ENCODE peak calls at places on chromosome 18, in eight cellular contexts. J is ovary, E is H54, O is tibial nerve, U is body of pancreas, T is gastrocnemius medialis, Y is sigmoid colon, X is A549. S is an unnamed sample.

GRCh38 chr18:79927597-79928562 is 23.6 kb downstream of the SLC66A2 start:
- DNase-seq in J (no peak), E (no peak), O (no peak), U (peak), T (no peak), Y (peak), X (no peak), S (no peak)

GRCh38 chr18:59902180-59902992 is 2.6 kb downstream of the PMAIP1 start:
- DNase-seq in J (no peak), E (no peak), O (no peak), U (no peak), T (no peak), Y (no peak), X (no peak), S (no peak)

GRCh38 chr18:36786686-36787085 is 42.1 kb downstream of the TPGS2 start:
- DNase-seq in J (no peak), E (no peak), O (peak), U (peak), T (peak), Y (peak), X (peak), S (no peak)

GRCh38 chr18:26440644-26441043 is 107.7 kb downstream of the KCTD1 start:
- DNase-seq in J (no peak), E (no peak), O (peak), U (no peak), T (no peak), Y (no peak), X (no peak), S (no peak)

GRCh38 chr18:58253871-58254270 is 209.8 kb downstream of the NEDD4L start:
- DNase-seq in J (no peak), E (no peak), O (no peak), U (no peak), T (no peak), Y (no peak), X (no peak), S (no peak)

GRCh38 chr18:79814373-79814772 is 16.6 kb downstream of the KCNG2 start:
- DNase-seq in J (no peak), E (no peak), O (no peak), U (no peak), T (no peak), Y (no peak), X (no peak), S (no peak)

GRCh38 chr18:22167471-22168151 is 1.8 kb upstream of the GATA6 start:
- DNase-seq in J (peak), E (no peak), O (no peak), U (peak), T (no peak), Y (no peak), X (peak), S (peak)

GRCh38 chr18:37673196-37673595 is 107.6 kb upstream of the CELF4 start:
- DNase-seq in J (no peak), E (no peak), O (no peak), U (no peak), T (no peak), Y (no peak), X (no peak), S (no peak)

GRCh38 chr18:56003009-56003408 is 415.0 kb upstream of the TCF4 start:
- DNase-seq in J (no peak), E (no peak), O (no peak), U (no peak), T (no peak), Y (no peak), X (no peak), S (no peak)

GRCh38 chr18:50820901-50821520 is 1.2 kb upstream of the MRO start:
- DNase-seq in J (no peak), E (no peak), O (no peak), U (no peak), T (no peak), Y (no peak), X (no peak), S (no peak)

GRCh38 chr18:79600141-79600540 is 79.5 kb upstream of the CTDP1 start:
- DNase-seq in J (peak), E (no peak), O (no peak), U (no peak), T (no peak), Y (peak), X (no peak), S (no peak)

GRCh38 chr18:8959551-8960135 is 142.9 kb upstream of the NDUFV2 start:
- DNase-seq in J (no peak), E (no peak), O (no peak), U (no peak), T (no peak), Y (no peak), X (no peak), S (no peak)

GRCh38 chr18:79692056-79692455 is 12.5 kb downstream of the CTDP1 start:
- DNase-seq in J (no peak), E (no peak), O (no peak), U (no peak), T (no peak), Y (peak), X (no peak), S (no peak)

GRCh38 chr18:45588284-45588683 is 27.0 kb upstream of the SLC14A2 start:
- DNase-seq in J (no peak), E (no peak), O (no peak), U (no peak), T (no peak), Y (no peak), X (no peak), S (no peak)

GRCh38 chr18:64444819-64445218 is 295.9 kb upstream of the LINC00305 start:
- DNase-seq in J (no peak), E (no peak), O (no peak), U (no peak), T (no peak), Y (no peak), X (no peak), S (no peak)

GRCh38 chr18:75638597-75639467 is 211.3 kb upstream of the SMIM21 start:
- DNase-seq in J (peak), E (no peak), O (peak), U (no peak), T (no peak), Y (peak), X (no peak), S (no peak)

GRCh38 chr18:51211552-51211951 is 14.1 kb upstream of the MEX3C start:
- DNase-seq in J (no peak), E (no peak), O (peak), U (no peak), T (no peak), Y (no peak), X (no peak), S (peak)

GRCh38 chr18:22385718-22386117 is 32.0 kb downstream of the CTAGE1 start:
- DNase-seq in J (no peak), E (peak), O (no peak), U (no peak), T (no peak), Y (no peak), X (no peak), S (no peak)

GRCh38 chr18:79399275-79400081 is 3.7 kb downstream of the NFATC1 start:
- DNase-seq in J (peak), E (no peak), O (no peak), U (no peak), T (no peak), Y (peak), X (no peak), S (peak)

GRCh38 chr18:7885763-7886295 is 318.7 kb downstream of the PTPRM start:
- DNase-seq in J (no peak), E (no peak), O (no peak), U (no peak), T (no peak), Y (no peak), X (no peak), S (no peak)

GRCh38 chr18:25099838-25100393 is 252.1 kb downstream of the ZNF521 start:
- DNase-seq in J (peak), E (no peak), O (no peak), U (no peak), T (no peak), Y (no peak), X (no peak), S (peak)

GRCh38 chr18:21110667-21111350 is 804 bp downstream of the ROCK1 start:
- DNase-seq in J (no peak), E (no peak), O (peak), U (peak), T (no peak), Y (peak), X (peak), S (peak)

GRCh38 chr18:50138181-50139064 is 56.5 kb downstream of the MYO5B start:
- DNase-seq in J (no peak), E (no peak), O (no peak), U (no peak), T (no peak), Y (no peak), X (no peak), S (no peak)

GRCh38 chr18:39414009-39414700 is 1848.6 kb upstream of the CELF4 start:
- DNase-seq in J (no peak), E (peak), O (no peak), U (no peak), T (no peak), Y (no peak), X (peak), S (no peak)

GRCh38 chr18:79949571-79950439 is 1.6 kb downstream of the SLC66A2 start:
- DNase-seq in J (peak), E (no peak), O (peak), U (peak), T (no peak), Y (peak), X (no peak), S (peak)

GRCh38 chr18:45335644-45336043 is 279.6 kb upstream of the SLC14A2 start:
- DNase-seq in J (no peak), E (no peak), O (no peak), U (no peak), T (no peak), Y (no peak), X (no peak), S (no peak)

GRCh38 chr18:27728659-27729058 is 448.3 kb downstream of the CDH2 start:
- DNase-seq in J (no peak), E (no peak), O (no peak), U (no peak), T (no peak), Y (no peak), X (no peak), S (no peak)

GRCh38 chr18:78721281-78721949 is 258.2 kb upstream of the SALL3 start:
- DNase-seq in J (no peak), E (no peak), O (no peak), U (no peak), T (no peak), Y (peak), X (no peak), S (no peak)

GRCh38 chr18:28357785-28358401 is 181.0 kb upstream of the CDH2 start:
- DNase-seq in J (no peak), E (peak), O (no peak), U (no peak), T (no peak), Y (no peak), X (peak), S (no peak)

GRCh38 chr18:58723810-58724602 is 52.7 kb downstream of the MALT1 start:
- DNase-seq in J (no peak), E (no peak), O (no peak), U (no peak), T (peak), Y (no peak), X (no peak), S (no peak)

GRCh38 chr18:24397131-24397693 is 412 bp downstream of the OSBPL1A start:
- DNase-seq in J (no peak), E (peak), O (peak), U (peak), T (peak), Y (peak), X (peak), S (peak)

GRCh38 chr18:41899535-41899934 is 55.5 kb upstream of the PIK3C3 start:
- DNase-seq in J (no peak), E (no peak), O (no peak), U (no peak), T (no peak), Y (no peak), X (no peak), S (no peak)

GRCh38 chr18:40215981-40216380 is 1739.1 kb upstream of the PIK3C3 start:
- DNase-seq in J (no peak), E (no peak), O (no peak), U (no peak), T (no peak), Y (no peak), X (peak), S (no peak)

GRCh38 chr18:48955528-48956261 is 4.9 kb upstream of the SMAD7 start:
- DNase-seq in J (peak), E (no peak), O (peak), U (peak), T (peak), Y (peak), X (no peak), S (no peak)
- TF ChIP-seq POLR2A in J (no peak), E (no peak), O (no peak), U (no peak), T (peak), Y (no peak), X (no peak), S (no peak)

DNA sequence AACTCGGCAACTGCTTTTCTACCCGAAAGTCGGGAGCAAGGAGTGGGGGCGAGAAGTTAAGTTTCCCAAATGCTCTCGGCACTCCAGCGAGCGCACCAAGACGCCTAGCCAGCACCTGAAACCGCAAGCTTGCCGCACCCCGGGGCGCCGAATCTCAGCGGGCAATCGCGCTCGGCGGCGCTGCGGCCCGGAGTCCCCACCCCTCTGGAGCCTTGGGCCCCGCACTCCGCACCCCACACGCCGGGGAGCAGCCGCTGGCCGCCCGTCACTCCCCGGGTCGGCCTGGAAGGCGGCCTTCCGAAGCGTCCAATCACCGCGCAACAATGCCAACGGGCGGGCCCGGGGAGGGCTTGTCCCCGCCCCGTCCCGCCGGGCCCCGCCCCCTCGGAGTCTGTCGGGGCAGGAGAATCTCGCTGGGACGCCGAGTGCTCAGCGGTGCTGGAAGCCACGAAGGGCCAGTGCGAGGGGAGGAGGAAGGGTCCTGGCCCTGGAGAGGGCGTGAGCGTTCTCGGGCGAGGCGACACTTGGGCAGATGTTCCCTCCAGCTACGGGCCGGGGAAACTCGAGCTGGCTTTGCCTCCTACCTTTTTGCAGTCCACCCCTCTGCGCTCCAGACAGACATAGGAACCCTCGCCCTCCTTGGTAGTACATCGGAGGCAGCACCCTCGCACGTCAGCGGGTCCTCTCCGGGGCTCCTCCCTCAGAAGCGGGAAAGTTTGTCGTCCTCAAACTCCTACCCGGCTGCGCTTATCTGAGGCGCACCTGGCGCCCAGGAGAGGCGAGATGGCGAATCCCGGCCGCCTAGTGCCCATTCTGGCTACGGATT is 1.1 kb upstream of the ZBTB7C start:
- DNase-seq in J (peak), E (peak), O (peak), U (peak), T (peak), Y (peak), X (peak), S (peak)
- TF ChIP-seq POLR2A in J (peak), E (no peak), O (peak), U (no peak), T (peak), Y (no peak), X (no peak), S (no peak)

GRCh38 chr18:3257627-3258120 is 4.3 kb upstream of the MYL12B start:
- DNase-seq in J (no peak), E (no peak), O (no peak), U (no peak), T (no peak), Y (no peak), X (no peak), S (no peak)

GRCh38 chr18:3261035-3261392 is 919 bp upstream of the MYL12B start:
- DNase-seq in J (no peak), E (no peak), O (no peak), U (no peak), T (no peak), Y (no peak), X (no peak), S (no peak)

GRCh38 chr18:3254725-3255124 is 7.1 kb downstream of the MYL12A start:
- DNase-seq in J (no peak), E (no peak), O (no peak), U (no peak), T (no peak), Y (no peak), X (no peak), S (no peak)

GRCh38 chr18:3255611-3256165 is 6.2 kb upstream of the MYL12B start:
- DNase-seq in J (no peak), E (no peak), O (no peak), U (no peak), T (no peak), Y (no peak), X (no peak), S (no peak)

GRCh38 chr18:3256693-3257626 is 5.0 kb upstream of the MYL12B start:
- DNase-seq in J (no peak), E (no peak), O (no peak), U (peak), T (no peak), Y (no peak), X (peak), S (no peak)
- TF ChIP-seq POLR2A in J (no peak), E (no peak), O (no peak), U (peak), T (no peak), Y (no peak), X (no peak), S (no peak)

DNA sequence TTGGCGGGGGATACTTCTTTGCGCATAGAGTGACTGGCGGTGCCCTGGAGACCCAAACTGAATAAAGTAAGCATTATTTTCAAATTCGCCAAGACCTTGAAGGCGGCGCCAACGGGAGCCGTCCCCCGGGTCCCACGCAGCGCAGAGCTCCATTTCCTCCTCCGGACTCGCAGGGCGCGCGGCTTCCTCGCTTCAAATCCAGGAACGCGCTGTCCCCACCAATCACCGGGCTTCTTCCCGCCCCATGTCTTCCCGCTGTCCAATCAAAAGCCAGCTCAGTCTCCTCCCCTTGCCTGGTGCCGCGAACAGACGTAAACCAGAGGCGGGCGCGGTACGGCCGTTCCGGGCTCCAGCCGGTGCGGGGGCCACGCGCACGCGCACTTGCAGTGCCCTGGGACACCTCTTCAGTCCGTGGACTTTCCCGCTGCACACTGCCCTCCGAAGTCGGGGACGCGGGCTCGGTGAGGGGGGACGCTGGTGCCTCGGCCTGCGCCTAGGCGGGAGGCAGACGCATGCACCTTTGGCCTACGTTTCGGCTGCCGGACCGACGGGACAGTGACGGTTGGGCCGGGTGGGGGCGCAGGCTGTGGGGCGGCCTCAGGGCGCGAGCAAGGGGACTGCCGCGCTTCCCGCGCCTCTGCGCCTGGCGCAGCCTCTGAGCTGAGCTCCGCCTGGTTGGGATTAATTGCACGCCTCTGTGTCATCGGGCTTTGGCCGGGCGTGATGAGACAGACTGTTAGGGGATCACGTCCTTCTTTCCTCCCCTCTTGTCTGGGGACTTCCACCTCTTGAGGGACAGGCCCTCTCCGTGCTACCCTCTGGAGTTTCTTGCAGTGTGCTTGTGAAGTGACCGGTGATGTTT is at the start of gene CEP192:
- DNase-seq in J (peak), E (peak), O (peak), U (peak), T (peak), Y (peak), X (peak), S (peak)
- TF ChIP-seq POLR2A in J (peak), E (peak), O (peak), U (peak), T (peak), Y (peak), X (peak), S (peak)

S was measured in erythroblast.